ENCODE peak calls at places on chromosomes 5 and 9, in four cellular contexts. E, O, C and Y are unnamed samples.

GRCh38 chr5:178544166-178544834 is 45.9 kb downstream of the COL23A1 start:
- DNase-seq in C (no peak), O (no peak), E (no peak), Y (no peak)

GRCh38 chr5:108461628-108462367 is 79.9 kb upstream of the FBXL17 start:
- DNase-seq in E (no peak), C (no peak), O (no peak), Y (no peak)

GRCh38 chr5:132850066-132850465 is 16.2 kb downstream of the GDF9 start:
- DNase-seq in C (peak), E (no peak), O (no peak), Y (no peak)

GRCh38 chr9:38388283-38389223 is 3.9 kb upstream of the ALDH1B1 start:
- DNase-seq in C (no peak), O (no peak), E (no peak), Y (no peak)

GRCh38 chr9:134326754-134327526 is 685 bp downstream of the RXRA start:
- DNase-seq in O (no peak), C (peak), E (no peak), Y (no peak)

GRCh38 chr9:137801023-137801319 is 76.6 kb upstream of the CACNA1B start:
- DNase-seq in C (no peak), O (no peak), E (no peak), Y (no peak)

GRCh38 chr5:78534148-78535009 is 114.2 kb downstream of the LHFPL2 start:
- DNase-seq in C (peak), E (no peak), O (no peak), Y (no peak)

GRCh38 chr5:175557778-175558177 is 79.4 kb downstream of the SFXN1 start:
- DNase-seq in E (no peak), C (no peak), O (no peak), Y (no peak)

GRCh38 chr5:115557667-115558387 is 13.3 kb upstream of the FEM1C start:
- DNase-seq in O (peak), C (no peak), E (no peak), Y (peak)

GRCh38 chr9:136105398-136106135 is 10.5 kb upstream of the NACC2 start:
- DNase-seq in C (peak), O (no peak), E (no peak), Y (no peak)

GRCh38 chr5:123182072-123182471 is 93.0 kb downstream of the PRDM6 start:
- DNase-seq in E (no peak), C (no peak), O (no peak), Y (no peak)

GRCh38 chr5:87004101-87004500 is 263.6 kb upstream of the RASA1 start:
- DNase-seq in C (peak), E (no peak), O (no peak), Y (no peak)

GRCh38 chr5:143527808-143528207 is 124.3 kb upstream of the NR3C1 start:
- DNase-seq in C (peak), O (no peak), E (no peak), Y (no peak)

GRCh38 chr9:14652729-14653377 is 40.4 kb downstream of the ZDHHC21 start:
- DNase-seq in C (no peak), O (no peak), E (no peak), Y (no peak)

GRCh38 chr9:34577635-34578240 is 11.8 kb downstream of the CNTFR start:
- DNase-seq in O (no peak), E (no peak), C (no peak), Y (no peak)

GRCh38 chr5:176152191-176152932 is 85.9 kb upstream of the SIMC1 start:
- DNase-seq in E (no peak), O (no peak), C (peak), Y (no peak)

GRCh38 chr5:78803386-78803785 is 154.8 kb upstream of the LHFPL2 start:
- DNase-seq in O (no peak), C (no peak), E (peak), Y (no peak)

GRCh38 chr5:69308046-69308553 is 24.5 kb downstream of the CCDC125 start:
- DNase-seq in O (no peak), E (no peak), C (no peak), Y (no peak)

GRCh38 chr5:127170918-127171600 is 97.8 kb upstream of the C5orf63 start:
- DNase-seq in C (peak), E (no peak), O (no peak), Y (no peak)

GRCh38 chr5:159800131-159800830 is 116.0 kb upstream of the ADRA1B start:
- DNase-seq in O (no peak), C (no peak), E (no peak), Y (no peak)

GRCh38 chr9:134592819-134593200 is 48.8 kb upstream of the COL5A1 start:
- DNase-seq in E (no peak), C (no peak), O (no peak), Y (no peak)

GRCh38 chr9:124286292-124286931 is 28.7 kb downstream of the NEK6 start:
- DNase-seq in E (no peak), O (no peak), C (peak), Y (no peak)

GRCh38 chr9:83166369-83166768 is 103.4 kb upstream of the RASEF start:
- DNase-seq in C (no peak), O (peak), E (no peak), Y (peak)

GRCh38 chr9:88537743-88538055 is 2.7 kb downstream of the NXNL2 start:
- DNase-seq in C (peak), O (no peak), E (peak), Y (no peak)

GRCh38 chr5:178287791-178288105 is 55.1 kb upstream of the PHYKPL start:
- DNase-seq in O (no peak), C (no peak), E (no peak), Y (no peak)

GRCh38 chr9:70600479-70600878 is 186.0 kb upstream of the KLF9 start:
- DNase-seq in E (no peak), O (no peak), C (peak), Y (no peak)

GRCh38 chr5:73911761-73912393 is 285.9 kb downstream of the ARHGEF28 start:
- DNase-seq in C (no peak), E (no peak), O (peak), Y (no peak)

GRCh38 chr9:21252727-21253547 is 13.1 kb upstream of the IFNA14 start:
- DNase-seq in O (no peak), E (no peak), C (no peak), Y (peak)

GRCh38 chr9:102479191-102479590 is 515.9 kb upstream of the CYLC2 start:
- DNase-seq in C (no peak), O (no peak), E (no peak), Y (no peak)